ENCODE peak calls at places on chromosomes 5 and 9, in five cellular contexts. B is spleen, J is upper lobe of left lung, V is HepG2, F is fibroblast of lung. N is an unnamed sample.

GRCh38 chr9:81878530-81878929 is 49.7 kb upstream of the SPATA31D4 start:
- DNase-seq in B (no peak), J (no peak), V (no peak), F (no peak), N (no peak)

GRCh38 chr5:122156724-122157325 is 27.5 kb downstream of the ZNF474 start:
- DNase-seq in B (no peak), J (no peak), V (peak; percentile 11), F (peak; percentile 58), N (no peak)

GRCh38 chr9:94819161-94819677 is 92.7 kb downstream of the AOPEP start:
- DNase-seq in B (no peak), J (no peak), V (no peak), F (no peak), N (no peak)

GRCh38 chr9:98333703-98334582 is 78.5 kb upstream of the TBC1D2 start:
- DNase-seq in B (no peak), J (no peak), V (no peak), F (peak; percentile 81), N (no peak)

GRCh38 chr9:137828527-137829259 is 48.9 kb upstream of the CACNA1B start:
- DNase-seq in B (no peak), J (no peak), V (no peak), F (peak; percentile 10), N (no peak)

GRCh38 chr9:127873886-127874285 is 3.6 kb downstream of the AK1 start:
- DNase-seq in B (no peak), J (peak; percentile 86), V (no peak), F (peak; percentile 47), N (peak; percentile 86)

GRCh38 chr9:138047469-138048040 is 170.0 kb downstream of the CACNA1B start:
- DNase-seq in B (no peak), J (peak; percentile 6), V (no peak), F (no peak), N (peak; percentile 33)

GRCh38 chr9:130207241-130207992 is 35.2 kb downstream of the NCS1 start:
- DNase-seq in B (no peak), J (no peak), V (no peak), F (no peak), N (no peak)

GRCh38 chr9:70601000-70601929 is 186.8 kb upstream of the KLF9 start:
- DNase-seq in B (peak; percentile 84), J (peak; percentile 90), V (peak; percentile 5), F (peak; percentile 100), N (peak; percentile 91)

GRCh38 chr5:161085081-161085480 is 233.1 kb upstream of the ATP10B start:
- DNase-seq in B (no peak), J (no peak), V (no peak), F (no peak), N (no peak)

GRCh38 chr5:99061711-99062110 is 132.9 kb upstream of the CHD1 start:
- DNase-seq in B (no peak), J (no peak), V (no peak), F (peak; percentile 82), N (no peak)

GRCh38 chr9:12231832-12232231 is 461.4 kb upstream of the TYRP1 start:
- DNase-seq in B (no peak), J (no peak), V (no peak), F (no peak), N (no peak)

GRCh38 chr5:14577964-14578363 is 3.6 kb upstream of the OTULINL start:
- DNase-seq in B (no peak), J (no peak), V (no peak), F (no peak), N (no peak)

GRCh38 chr5:105133087-105133486 is 1570.5 kb upstream of the NUDT12 start:
- DNase-seq in B (no peak), J (no peak), V (no peak), F (no peak), N (no peak)

GRCh38 chr9:133514475-133515239 is 10.1 kb downstream of the MYMK start:
- DNase-seq in B (no peak), J (no peak), V (no peak), F (no peak), N (no peak)

GRCh38 chr9:8855046-8855445 is 1055.5 kb upstream of the DMAC1 start:
- DNase-seq in B (no peak), J (no peak), V (no peak), F (peak; percentile 27), N (no peak)

GRCh38 chr5:103120607-103121200 is 603 bp downstream of the PPIP5K2 start:
- DNase-seq in B (no peak), J (peak; percentile 36), V (peak; percentile 1), F (peak; percentile 19), N (no peak)

GRCh38 chr5:127564002-127564769 is 46.7 kb downstream of the PRRC1 start:
- DNase-seq in B (no peak), J (peak; percentile 31), V (peak; percentile 57), F (peak; percentile 45), N (no peak)

GRCh38 chr9:36207016-36207415 is 16.3 kb downstream of the CLTA start:
- DNase-seq in B (no peak), J (no peak), V (no peak), F (peak; percentile 70), N (no peak)

GRCh38 chr5:80184235-80185023 is 71.4 kb downstream of the SERINC5 start:
- DNase-seq in B (no peak), J (peak; percentile 71), V (peak; percentile 99), F (no peak), N (peak; percentile 72)

GRCh38 chr9:5493597-5494511 is 16.5 kb upstream of the PDCD1LG2 start:
- DNase-seq in B (no peak), J (peak; percentile 69), V (no peak), F (peak; percentile 89), N (no peak)

GRCh38 chr5:141402553-141403328 is at the start of gene PCDHGA9:
- DNase-seq in B (peak; percentile 59), J (no peak), V (no peak), F (peak; percentile 24), N (no peak)

GRCh38 chr5:177416334-177416733 is 7.0 kb upstream of the F12 start:
- DNase-seq in B (no peak), J (peak; percentile 62), V (no peak), F (no peak), N (peak; percentile 85)

GRCh38 chr5:100664140-100664539 is 129.0 kb downstream of the FAM174A start:
- DNase-seq in B (no peak), J (no peak), V (no peak), F (no peak), N (no peak)

GRCh38 chr5:100668511-100668910 is 133.3 kb downstream of the FAM174A start:
- DNase-seq in B (no peak), J (no peak), V (no peak), F (peak; percentile 66), N (no peak)

DNA sequence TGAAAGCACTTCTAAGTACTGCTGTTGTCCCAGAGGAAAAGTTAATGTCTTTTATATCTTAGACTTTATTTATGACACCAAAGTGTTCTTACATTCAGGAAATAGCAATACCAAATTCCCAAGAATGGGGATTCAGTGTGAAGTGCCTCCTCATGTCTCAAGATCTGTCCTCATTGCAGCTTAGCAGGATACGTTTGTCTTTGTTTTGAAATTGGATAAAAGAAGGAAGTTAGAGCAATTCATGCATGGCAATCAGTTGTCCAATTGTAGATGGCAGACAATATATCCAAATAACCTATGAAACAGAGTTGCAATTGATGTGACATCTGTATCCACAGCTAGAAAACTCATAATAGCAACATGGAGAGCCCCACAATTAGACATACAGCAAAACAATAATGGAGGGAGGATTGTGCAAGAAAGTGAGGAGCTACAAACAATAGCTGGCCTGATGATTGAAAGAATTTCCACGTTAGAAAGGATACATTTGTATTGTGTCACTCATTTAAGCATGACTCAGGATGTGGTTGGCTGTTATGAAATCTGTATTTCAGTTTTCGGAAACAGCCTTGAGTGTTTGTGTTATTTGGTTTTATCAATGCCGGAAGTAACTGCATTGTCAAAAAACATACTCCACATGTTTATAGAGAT is 132.0 kb downstream of the FAM174A start:
- DNase-seq in B (no peak), J (no peak), V (no peak), F (peak; percentile 67), N (no peak)
- H3K27ac ChIP-seq in B (peak overlapping the region; percentile 68), J (peak overlapping the region; percentile 53), V (no peak overlapping the region), F (no peak overlapping the region), N (no peak overlapping the region)

GRCh38 chr9:2039294-2040180 is 24.4 kb downstream of the SMARCA2 start:
- DNase-seq in B (no peak), J (no peak), V (no peak), F (no peak), N (no peak)

GRCh38 chr9:2043881-2044462 is 28.8 kb downstream of the SMARCA2 start:
- DNase-seq in B (no peak), J (no peak), V (no peak), F (no peak), N (no peak)

GRCh38 chr9:2041736-2042135 is 26.6 kb downstream of the SMARCA2 start:
- DNase-seq in B (no peak), J (no peak), V (no peak), F (peak; percentile 30), N (no peak)

GRCh38 chr9:2043243-2043642 is 28.1 kb downstream of the SMARCA2 start:
- DNase-seq in B (no peak), J (no peak), V (no peak), F (peak; percentile 14), N (no peak)

DNA sequence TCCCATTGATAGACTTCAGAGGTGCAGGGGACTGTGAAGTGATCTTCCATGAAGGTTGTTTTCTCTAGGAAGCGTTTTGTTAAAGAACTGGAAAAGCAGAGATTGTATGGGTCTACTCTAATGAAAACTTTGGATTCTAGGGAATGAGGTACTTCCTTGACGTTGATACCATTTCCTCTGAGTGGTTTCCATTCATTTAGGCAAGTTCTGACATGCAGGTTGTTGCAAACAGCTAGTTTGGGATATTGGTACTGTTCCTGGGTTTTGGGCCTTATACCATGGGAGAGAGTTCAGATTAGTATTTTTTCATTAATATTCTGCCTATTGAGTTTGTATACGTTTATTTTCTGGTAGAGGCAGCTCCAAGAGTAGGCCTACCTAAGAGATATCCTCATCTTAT is 25.7 kb downstream of the SMARCA2 start:
- DNase-seq in B (no peak), J (no peak), V (no peak), F (no peak), N (no peak)
- H3K4me1 ChIP-seq in B (peaks cover 25% of the 10 kb centered on the region), J (peaks cover 8% of the 10 kb centered on the region), V (no peaks in the 10 kb centered on the region), F (no peaks in the 10 kb centered on the region), N (no peaks in the 10 kb centered on the region)

DNA sequence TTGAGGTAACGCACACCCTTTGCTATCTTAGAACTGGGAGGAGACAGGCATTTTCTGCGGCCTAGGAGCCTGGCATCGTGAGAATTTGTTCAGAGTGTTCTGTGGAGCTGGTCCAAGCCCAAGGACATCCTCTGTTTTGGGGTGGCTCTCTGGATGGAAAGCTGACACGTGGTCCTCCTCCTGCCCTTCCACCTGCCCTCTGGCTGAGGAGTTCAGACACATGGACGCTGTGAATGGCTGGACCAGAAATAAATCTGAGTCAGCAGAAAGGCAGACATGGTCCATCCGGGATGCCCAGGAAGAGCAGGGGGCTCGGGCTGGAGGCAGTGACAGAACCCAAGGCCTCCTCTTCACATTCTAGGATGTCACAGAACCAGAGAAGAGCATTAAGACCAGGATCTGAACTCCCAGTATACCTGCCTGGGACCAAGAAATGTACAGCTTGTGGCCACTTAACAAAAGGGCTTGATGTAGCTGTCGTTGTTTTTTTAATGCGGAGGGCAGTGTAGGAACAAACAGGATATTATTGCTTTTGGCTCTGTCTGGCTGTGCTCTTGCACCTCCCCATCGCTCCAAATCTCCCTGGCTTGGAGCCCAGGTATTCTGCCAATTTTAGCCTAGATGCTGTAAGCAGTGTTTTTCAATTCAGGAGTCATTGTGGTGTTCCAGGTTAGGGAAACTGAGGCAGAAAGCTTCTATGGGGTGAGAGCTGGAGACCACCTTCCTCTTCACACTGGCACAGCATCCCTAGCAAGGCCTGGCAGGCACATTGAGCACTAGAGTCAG is 2.4 kb downstream of the CKMT2 start:
- DNase-seq in B (no peak), J (no peak), V (no peak), F (no peak), N (no peak)
- H3K27ac ChIP-seq in B (peak overlapping the region; percentile 64), J (no peak overlapping the region), V (no peak overlapping the region), F (no peak overlapping the region), N (no peak overlapping the region)

GRCh38 chr9:4080889-4081548 is 218.8 kb downstream of the GLIS3 start:
- DNase-seq in B (no peak), J (no peak), V (no peak), F (no peak), N (no peak)
- H3K4me1 ChIP-seq in B (peaks cover under 1% of the 10 kb centered on the region), J (no peaks in the 10 kb centered on the region), V (no peaks in the 10 kb centered on the region), F (peaks cover 25% of the 10 kb centered on the region), N (peaks cover 10% of the 10 kb centered on the region)